ENCODE peak calls at places on chromosome 6, in eight cellular contexts. W, V, J, I, R, M, B and U are unnamed samples.

GRCh38 chr6:55825402-55826051 is 49.9 kb downstream of the BMP5 start:
- DNase-seq in W (peak), V (no peak), J (peak), I (no peak), R (peak), M (no peak), B (no peak), U (no peak)

GRCh38 chr6:155107432-155108069 is 112.4 kb downstream of the TIAM2 start:
- DNase-seq in W (no peak), V (no peak), J (no peak), I (no peak), R (no peak), M (no peak), B (no peak), U (no peak)

GRCh38 chr6:31386977-31387376 is 16.4 kb upstream of the MICA start:
- DNase-seq in W (no peak), V (no peak), J (no peak), I (no peak), R (no peak), M (no peak), B (no peak), U (no peak)

GRCh38 chr6:44512868-44513641 is 125.5 kb downstream of the CDC5L start:
- DNase-seq in W (no peak), V (no peak), J (no peak), I (no peak), R (no peak), M (peak), B (no peak), U (no peak)

GRCh38 chr6:71510057-71510713 is 221.6 kb downstream of the OGFRL1 start:
- DNase-seq in W (peak), V (no peak), J (peak), I (no peak), R (peak), M (peak), B (peak), U (no peak)

GRCh38 chr6:43938178-43939101 is 168.4 kb downstream of the VEGFA start:
- DNase-seq in W (no peak), V (no peak), J (no peak), I (no peak), R (no peak), M (no peak), B (no peak), U (no peak)

GRCh38 chr6:26576929-26577719 is 19.6 kb upstream of the ABT1 start:
- DNase-seq in W (no peak), V (peak), J (no peak), I (peak), R (peak), M (no peak), B (peak), U (peak)

GRCh38 chr6:16322666-16323312 is 84.4 kb downstream of the GMPR start:
- DNase-seq in W (no peak), V (peak), J (peak), I (peak), R (peak), M (peak), B (peak), U (peak)

GRCh38 chr6:20202699-20203302 is 9.5 kb downstream of the MBOAT1 start:
- DNase-seq in W (no peak), V (no peak), J (no peak), I (no peak), R (no peak), M (no peak), B (no peak), U (no peak)

GRCh38 chr6:71387179-71387578 is 98.6 kb downstream of the OGFRL1 start:
- DNase-seq in W (no peak), V (no peak), J (no peak), I (no peak), R (no peak), M (no peak), B (no peak), U (peak)

GRCh38 chr6:98576811-98577210 is 257.6 kb upstream of the POU3F2 start:
- DNase-seq in W (no peak), V (no peak), J (peak), I (no peak), R (no peak), M (no peak), B (no peak), U (no peak)